ENCODE peak calls at places on chromosomes 4 and X, in seven cellular contexts. I, M, W, X, S, H and A are unnamed samples.

GRCh38 chr4:158996669-158997074 is 106.2 kb upstream of the RAPGEF2 start:
- DNase-seq in I (no peak), W (peak), H (no peak), S (no peak), M (no peak), X (no peak), A (no peak)

GRCh38 chr4:24471623-24472510 is 112.5 kb downstream of the DHX15 start:
- DNase-seq in H (no peak), X (peak), S (no peak), M (no peak), I (no peak), W (no peak), A (no peak)

GRCh38 chrX:130726661-130727060 is 176.3 kb downstream of the ENOX2 start:
- DNase-seq in I (no peak), M (no peak), X (no peak), W (no peak), S (no peak), H (no peak), A (no peak)

GRCh38 chr4:56871357-56871993 is 36.2 kb upstream of the REST start:
- DNase-seq in H (no peak), W (no peak), X (peak), S (no peak), M (no peak), I (no peak), A (no peak)

GRCh38 chr4:119841361-119841760 is 212.8 kb upstream of the PDE5A start:
- DNase-seq in M (no peak), X (no peak), W (no peak), S (no peak), H (no peak), I (no peak), A (no peak)

GRCh38 chrX:64394874-64395567 is at the start of gene MTMR8:
- DNase-seq in W (peak), X (peak), M (peak), S (no peak), H (peak), I (peak), A (peak)

GRCh38 chr4:153246446-153247115 is 42.3 kb downstream of the TRIM2 start:
- DNase-seq in X (no peak), I (no peak), W (no peak), S (peak), M (no peak), H (no peak), A (no peak)

GRCh38 chr4:121794505-121795192 is 6.5 kb upstream of the EXOSC9 start:
- DNase-seq in I (peak), M (no peak), W (no peak), X (no peak), H (no peak), S (peak), A (no peak)

GRCh38 chrX:104137496-104137895 is 19.3 kb downstream of the SLC25A53 start:
- DNase-seq in M (no peak), X (no peak), S (no peak), H (no peak), I (peak), W (peak), A (peak)

GRCh38 chr4:185803015-185803414 is 9.0 kb downstream of the SORBS2 start:
- DNase-seq in M (no peak), S (no peak), X (peak), H (no peak), I (no peak), W (no peak), A (no peak)

GRCh38 chr4:157225096-157225495 is 4.6 kb downstream of the GRIA2 start:
- DNase-seq in X (no peak), W (no peak), M (no peak), I (no peak), H (no peak), S (no peak), A (no peak)

GRCh38 chr4:139556071-139556734 is at the start of gene SETD7:
- DNase-seq in W (peak), M (no peak), H (peak), I (peak), S (no peak), X (peak), A (peak)

GRCh38 chr4:41569957-41570356 is 32.0 kb downstream of the LIMCH1 start:
- DNase-seq in X (no peak), H (no peak), S (no peak), I (no peak), W (no peak), M (no peak), A (no peak)

GRCh38 chr4:54101190-54102041 is 1.5 kb downstream of the GSX2 start:
- DNase-seq in S (no peak), X (peak), W (no peak), I (no peak), M (no peak), H (no peak), A (no peak)

GRCh38 chrX:23435575-23435974 is 100.9 kb downstream of the PTCHD1 start:
- DNase-seq in H (no peak), W (no peak), M (no peak), S (no peak), I (no peak), X (no peak), A (no peak)

GRCh38 chr4:146235654-146236570 is 21.6 kb downstream of the REELD1 start:
- DNase-seq in S (no peak), I (no peak), M (no peak), W (no peak), X (no peak), H (no peak), A (no peak)

GRCh38 chr4:147076179-147076578 is 130.5 kb upstream of the TTC29 start:
- DNase-seq in I (no peak), X (no peak), M (no peak), W (no peak), H (no peak), S (no peak), A (no peak)

GRCh38 chrX:107775000-107775733 is 420 bp downstream of the TSC22D3 start:
- DNase-seq in H (no peak), S (no peak), X (no peak), W (no peak), I (no peak), M (no peak), A (no peak)

GRCh38 chr4:128858875-128859696 is 49.6 kb downstream of the JADE1 start:
- DNase-seq in M (no peak), X (no peak), S (no peak), I (no peak), H (no peak), W (no peak), A (no peak)

GRCh38 chr4:113809313-113809712 is 47.8 kb upstream of the CAMK2D start:
- DNase-seq in S (no peak), I (no peak), H (no peak), M (no peak), W (no peak), X (no peak), A (no peak)

GRCh38 chr4:36280555-36280954 is 861 bp upstream of the DTHD1 start:
- DNase-seq in S (no peak), I (no peak), M (no peak), H (no peak), W (no peak), X (no peak), A (peak)

GRCh38 chrX:9339603-9340569 is 125.0 kb upstream of the TBL1X start:
- DNase-seq in W (no peak), H (no peak), S (no peak), X (no peak), I (no peak), M (no peak), A (no peak)

GRCh38 chr4:108834787-108835384 is 72.0 kb upstream of the ETNPPL start:
- DNase-seq in I (no peak), H (no peak), W (peak), M (no peak), S (peak), X (peak), A (no peak)

GRCh38 chr4:16227462-16227868 is 1.2 kb upstream of the TAPT1 start:
- DNase-seq in H (no peak), S (peak), X (peak), I (no peak), M (no peak), W (no peak), A (peak)

GRCh38 chrX:101685923-101686322 is 26.3 kb upstream of the ARMCX2 start:
- DNase-seq in M (no peak), S (no peak), W (no peak), I (no peak), X (no peak), H (no peak), A (no peak)

GRCh38 chr4:82462415-82462831 is 32.0 kb downstream of the ENOPH1 start:
- DNase-seq in S (peak), W (peak), X (peak), M (peak), I (peak), H (peak), A (peak)

GRCh38 chrX:3262906-3263305 is 83.5 kb downstream of the MXRA5 start:
- DNase-seq in S (peak), I (no peak), X (no peak), M (no peak), W (peak), H (no peak), A (no peak)

GRCh38 chr4:107034982-107035710 is 967 bp downstream of the DKK2 start:
- DNase-seq in S (no peak), X (peak), W (no peak), I (no peak), H (no peak), M (no peak), A (no peak)

GRCh38 chr4:115042496-115042895 is 70.9 kb downstream of the NDST4 start:
- DNase-seq in H (no peak), M (no peak), X (peak), S (peak), I (no peak), W (no peak), A (no peak)

GRCh38 chrX:155065035-155065734 is 5.8 kb downstream of the CMC4 start:
- DNase-seq in W (no peak), S (no peak), X (no peak), M (no peak), H (no peak), I (no peak), A (no peak)

GRCh38 chrX:68504237-68504636 is 5.4 kb downstream of the YIPF6 start:
- DNase-seq in W (no peak), M (no peak), S (no peak), X (no peak), I (no peak), H (no peak), A (no peak)

GRCh38 chr4:164467493-164467892 is 286.4 kb upstream of the SMIM31 start:
- DNase-seq in H (no peak), X (no peak), S (no peak), I (no peak), M (no peak), W (peak), A (no peak)

GRCh38 chrX:108309144-108309543 is 129.1 kb downstream of the COL4A6 start:
- DNase-seq in H (no peak), X (no peak), W (peak), S (peak), I (no peak), M (no peak), A (no peak)

GRCh38 chr4:337143-337931 is at the start of gene ZNF141:
- DNase-seq in X (peak), W (no peak), S (no peak), I (no peak), M (peak), H (peak), A (peak)

GRCh38 chr4:121189811-121190210 is 25.7 kb upstream of the TNIP3 start:
- DNase-seq in I (no peak), H (no peak), X (no peak), S (no peak), W (no peak), M (peak), A (no peak)

DNA sequence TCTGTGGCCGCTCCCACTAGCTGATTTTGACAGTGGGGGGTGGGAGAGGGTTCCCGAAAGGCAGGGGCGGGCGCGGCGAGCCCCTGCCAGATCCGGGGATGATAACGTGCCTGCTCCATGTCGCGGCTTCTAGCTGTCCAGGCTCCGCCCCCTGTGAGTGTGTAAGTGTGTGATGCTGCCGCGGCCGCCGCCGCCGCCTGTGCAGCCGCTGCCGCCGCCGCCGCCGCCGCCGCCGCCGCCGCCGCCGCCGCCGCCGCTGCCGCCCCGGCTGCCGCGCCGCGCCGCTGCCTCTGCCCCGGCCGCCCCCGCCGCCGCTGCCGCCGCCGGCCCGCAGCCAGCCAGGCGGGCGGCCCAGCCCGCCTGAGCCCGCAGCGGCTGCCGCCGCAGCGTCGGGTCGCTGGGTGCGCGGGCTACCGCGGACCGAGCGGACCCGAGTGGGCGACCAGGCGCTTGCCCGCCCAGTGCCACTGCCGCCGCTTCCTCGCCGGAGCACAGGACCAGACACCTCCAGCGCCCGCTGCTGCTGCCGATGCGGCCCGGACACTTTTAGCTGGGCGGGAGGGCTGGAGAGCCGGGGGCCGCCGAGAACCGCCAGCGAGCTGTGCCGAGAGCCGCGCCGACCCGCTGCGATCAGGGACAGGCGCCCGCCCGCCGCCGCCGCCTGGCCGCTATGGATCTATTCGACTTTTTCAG is at the start of gene AFF2:
- DNase-seq in I (no peak), H (no peak), W (no peak), X (peak), M (no peak), S (no peak), A (no peak)
- TF ChIP-seq JUND in I (no peak), H (no peak), W (no peak), X (no peak), M (no peak), S (no peak), A (no peak)

DNA sequence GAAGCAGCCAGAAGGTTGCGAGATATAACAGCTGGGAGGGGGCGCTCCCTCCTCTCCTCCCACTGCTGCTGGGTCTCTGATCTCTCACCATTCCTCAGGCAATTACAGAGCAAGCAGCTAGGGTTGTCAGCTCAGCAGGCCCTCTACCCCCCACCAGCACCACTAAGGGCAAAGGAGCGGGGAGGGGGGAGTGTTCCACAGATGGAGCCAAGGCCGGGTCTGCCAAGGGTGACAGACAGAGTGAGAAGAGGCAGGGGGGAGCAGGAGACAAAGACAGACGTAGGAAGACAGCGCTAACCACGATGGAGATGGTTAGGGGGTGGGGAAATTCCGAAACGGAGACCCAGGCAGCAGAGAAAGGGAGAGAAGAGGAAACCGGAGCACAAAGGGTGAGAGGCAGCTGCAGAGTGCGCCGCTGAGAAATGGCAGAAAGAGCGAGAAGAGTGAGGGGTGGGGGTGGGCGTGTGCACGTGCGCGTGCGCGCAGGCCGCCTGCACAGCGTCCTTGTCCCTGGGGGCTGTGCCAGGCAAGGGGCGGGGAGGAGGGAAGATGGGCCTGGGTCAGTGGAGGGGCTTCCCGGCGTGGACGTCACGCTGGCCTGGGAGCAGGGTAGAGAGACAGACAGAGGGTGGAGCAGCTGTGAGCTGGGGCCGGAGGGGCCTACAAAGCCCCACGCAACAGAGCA is 6.9 kb downstream of the L1CAM start:
- DNase-seq in H (no peak), S (no peak), W (no peak), I (no peak), M (no peak), X (peak), A (no peak)
- TF ChIP-seq JUND in H (no peak), S (no peak), W (no peak), I (no peak), M (no peak), X (no peak), A (no peak)

GRCh38 chrX:15714529-15714928 is 23.5 kb upstream of the CA5B start:
- DNase-seq in W (no peak), I (no peak), H (no peak), M (no peak), S (no peak), X (no peak), A (no peak)
- TF ChIP-seq JUND in W (no peak), I (no peak), H (no peak), M (no peak), S (no peak), X (no peak), A (no peak)

GRCh38 chrX:110108381-110108796 is 105.5 kb downstream of the TMEM164 start:
- DNase-seq in X (no peak), M (no peak), S (no peak), I (no peak), H (no peak), W (no peak), A (no peak)
- TF ChIP-seq JUND in X (no peak), M (no peak), S (no peak), I (no peak), H (no peak), W (no peak), A (no peak)